ENCODE peak calls at places on chromosomes 12 and 14, in ten cellular contexts. W, D, T, H, P, R, O, U, J and Y are unnamed samples.

GRCh38 chr14:55062517-55063351 is 11.3 kb downstream of the MAPK1IP1L start:
- DNase-seq in O (no peak), T (no peak), W (no peak), U (peak), H (no peak), J (no peak), D (no peak), P (no peak), R (no peak), Y (no peak)

GRCh38 chr12:120710805-120711296 is 593 bp downstream of the UNC119B start:
- DNase-seq in H (no peak), T (no peak), P (peak), R (peak), U (no peak), J (no peak), W (peak), O (peak), D (no peak), Y (peak)

GRCh38 chr12:53381739-53382630 is 2.0 kb downstream of the SP1 start:
- DNase-seq in O (peak), U (no peak), P (no peak), D (peak), R (peak), H (peak), J (peak), W (peak), T (peak), Y (peak)

GRCh38 chr14:69087061-69087461 is 65.9 kb downstream of the DCAF5 start:
- DNase-seq in T (no peak), W (no peak), P (no peak), U (no peak), J (no peak), R (no peak), H (no peak), D (no peak), O (no peak), Y (no peak)

GRCh38 chr12:47267571-47267970 is 187.8 kb upstream of the AMIGO2 start:
- DNase-seq in R (no peak), D (no peak), W (no peak), H (no peak), P (no peak), T (no peak), O (no peak), U (no peak), J (no peak), Y (no peak)

GRCh38 chr12:78062781-78063180 is 232.1 kb downstream of the NAV3 start:
- DNase-seq in J (no peak), R (no peak), H (no peak), W (peak), O (no peak), D (no peak), U (no peak), P (no peak), T (peak), Y (peak)

GRCh38 chr12:90015228-90015627 is 306.6 kb upstream of the ATP2B1 start:
- DNase-seq in P (no peak), R (no peak), U (no peak), D (no peak), H (no peak), T (no peak), J (no peak), O (no peak), W (no peak), Y (no peak)

GRCh38 chr14:32417956-32418552 is 89.0 kb downstream of the AKAP6 start:
- DNase-seq in T (peak), R (no peak), O (no peak), J (no peak), W (peak), P (no peak), D (no peak), H (no peak), U (no peak), Y (peak)

GRCh38 chr12:6083606-6084005 is 40.9 kb downstream of the VWF start:
- DNase-seq in J (no peak), U (no peak), P (no peak), H (no peak), O (peak), R (no peak), D (no peak), W (no peak), T (no peak), Y (no peak)

DNA sequence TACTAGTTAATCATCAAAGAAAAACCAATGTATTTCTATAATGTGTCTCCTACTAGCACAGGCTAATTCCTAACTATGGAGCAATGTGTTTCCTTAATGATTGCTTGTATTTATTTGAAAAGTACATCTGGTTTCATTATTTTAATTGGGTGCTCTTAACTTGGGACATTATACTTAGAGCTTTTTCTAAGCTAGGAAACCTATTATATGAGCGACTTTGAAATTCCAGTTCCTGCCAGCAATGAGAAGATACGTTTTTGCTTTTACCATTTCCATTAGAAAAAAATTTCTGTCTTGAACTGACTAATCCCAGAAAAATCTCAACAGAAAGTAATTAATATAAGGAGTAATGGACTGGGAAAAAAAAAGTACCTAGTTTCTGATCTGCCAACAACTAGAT is 1765.3 kb upstream of the FLRT2 start:
- DNase-seq in W (no peak), D (no peak), U (no peak), H (no peak), R (no peak), P (no peak), J (no peak), O (no peak), T (no peak), Y (no peak)
- TF ChIP-seq EP300 in W (no peak), D (no peak), U (no peak), H (no peak), R (no peak), P (no peak), J (no peak), O (no peak), T (no peak), Y (no peak)

GRCh38 chr14:64092338-64092737 is 201.8 kb downstream of the ESR2 start:
- DNase-seq in T (no peak), W (no peak), D (no peak), U (no peak), R (no peak), O (no peak), J (no peak), H (no peak), P (no peak), Y (no peak)
- H3K27ac ChIP-seq in T (no peak), W (peak), D (no peak), U (no peak), R (no peak), O (no peak), J (no peak), H (no peak), P (no peak), Y (no peak)

GRCh38 chr12:10716704-10717315 is 6.3 kb downstream of the YBX3 start:
- DNase-seq in P (peak), O (peak), T (peak), R (no peak), D (peak), H (no peak), W (peak), U (no peak), J (peak), Y (peak)
- H3K4me3 ChIP-seq in P (peak), O (no peak), T (peak), R (no peak), D (no peak), H (no peak), W (no peak), U (no peak), J (peak), Y (no peak)

DNA sequence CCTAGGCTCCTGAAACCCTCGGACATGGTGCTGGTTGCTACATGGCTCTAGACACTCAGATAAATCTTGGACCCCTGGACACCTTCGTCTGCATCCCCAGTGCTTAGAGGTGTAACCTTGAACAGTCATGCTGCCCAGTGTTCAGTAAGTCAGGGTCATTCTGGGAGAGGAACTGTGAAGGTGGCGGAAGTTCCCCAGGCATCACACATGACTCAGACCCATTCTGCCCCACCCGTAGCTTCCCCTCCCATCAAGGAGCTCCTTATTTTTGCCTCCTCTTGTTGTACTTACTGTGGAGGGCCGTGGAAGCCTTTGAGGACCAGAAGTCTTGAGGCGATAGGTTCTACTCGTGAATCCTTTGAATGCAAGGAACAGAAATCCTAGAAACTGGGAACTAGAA is 18.1 kb upstream of the SSPN start:
- DNase-seq in W (peak), D (no peak), U (no peak), R (no peak), J (no peak), O (no peak), H (no peak), P (no peak), T (no peak), Y (no peak)
- TF ChIP-seq EP300 in W (no peak), D (no peak), U (no peak), R (no peak), J (no peak), O (no peak), H (no peak), P (no peak), T (no peak), Y (no peak)

DNA sequence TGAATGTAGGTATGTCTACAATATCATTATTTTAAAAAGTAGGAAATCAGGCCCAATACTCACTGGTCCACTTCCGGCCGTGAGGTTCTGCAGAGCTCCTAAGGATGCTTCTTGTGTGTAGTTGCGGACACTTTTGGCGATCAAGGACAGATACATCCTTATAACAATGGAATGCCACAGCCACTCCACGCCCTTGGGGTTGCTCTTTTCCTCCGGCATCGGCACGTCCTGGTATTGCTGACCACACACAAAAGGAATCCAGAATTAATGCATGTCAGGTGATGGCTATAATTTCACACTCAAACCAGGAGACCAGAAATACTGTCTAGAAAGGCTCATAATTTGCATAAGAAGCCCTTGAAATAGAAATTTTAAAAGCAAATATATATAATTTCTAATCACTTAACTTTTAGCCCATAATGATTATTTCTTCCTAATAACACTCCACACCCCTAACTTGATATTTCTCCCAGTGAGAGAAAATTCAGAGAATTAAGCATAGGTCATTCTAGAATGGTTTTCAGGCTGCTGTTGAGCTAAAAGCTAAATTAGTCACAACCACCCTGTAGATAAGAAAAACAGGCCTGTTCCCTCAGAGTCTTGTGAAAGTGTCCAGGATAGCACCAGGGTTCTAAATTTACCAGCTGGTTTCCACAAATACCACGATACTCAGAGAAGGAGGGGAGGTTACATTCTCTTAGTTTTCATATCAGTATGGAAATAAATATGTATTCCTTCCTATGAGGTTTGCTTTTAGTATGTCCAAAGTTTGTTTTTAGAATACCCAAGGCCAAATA is 65.8 kb upstream of the YARS2 start:
- DNase-seq in J (no peak), W (no peak), H (no peak), R (no peak), D (no peak), T (no peak), O (no peak), P (no peak), U (no peak), Y (no peak)
- H3K27ac ChIP-seq in J (no peak), W (no peak), H (no peak), R (no peak), D (no peak), T (no peak), O (no peak), P (no peak), U (no peak), Y (no peak)

GRCh38 chr12:101654442-101654841 is 43.0 kb upstream of the CHPT1 start:
- DNase-seq in W (no peak), H (no peak), T (no peak), J (no peak), O (no peak), U (no peak), R (no peak), P (no peak), D (no peak), Y (no peak)
- H3K4me3 ChIP-seq in W (no peak), H (no peak), T (no peak), J (no peak), O (no peak), U (no peak), R (no peak), P (no peak), D (no peak), Y (no peak)